ENCODE peak calls at places on chromosomes 4 and X, in eight cellular contexts. W, S, T, A, I, H, X and E are unnamed samples.

GRCh38 chrX:150704030-150704613 is 10.9 kb downstream of the MTMR1 start:
- DNase-seq in X (no peak), T (no peak), W (no peak), A (no peak), S (no peak), H (no peak), I (peak), E (peak)

GRCh38 chrX:70166601-70167590 is 10.4 kb upstream of the DGAT2L6 start:
- DNase-seq in S (no peak), I (peak), A (no peak), T (no peak), X (no peak), W (no peak), H (no peak), E (peak)

GRCh38 chrX:39144323-39144722 is 343.1 kb downstream of the MID1IP1 start:
- DNase-seq in T (no peak), I (no peak), X (no peak), A (no peak), W (no peak), H (no peak), S (no peak), E (no peak)

GRCh38 chr4:13313856-13314255 is 170.3 kb downstream of the RAB28 start:
- DNase-seq in I (no peak), X (no peak), T (no peak), A (no peak), S (no peak), W (no peak), H (no peak), E (no peak)

GRCh38 chr4:30867427-30867826 is 147.3 kb downstream of the PCDH7 start:
- DNase-seq in A (no peak), S (no peak), T (no peak), I (no peak), H (no peak), X (no peak), W (no peak), E (no peak)

GRCh38 chrX:101081257-101081656 is 2.6 kb downstream of the TMEM35A start:
- DNase-seq in S (no peak), X (no peak), W (no peak), H (no peak), I (no peak), A (no peak), T (no peak), E (no peak)

GRCh38 chr4:182928061-182928460 is 10.9 kb upstream of the DCTD start:
- DNase-seq in H (no peak), I (no peak), W (no peak), S (no peak), X (no peak), T (no peak), A (peak), E (no peak)

GRCh38 chr4:128524311-128524710 is 236.7 kb upstream of the PGRMC2 start:
- DNase-seq in H (no peak), A (no peak), S (no peak), W (no peak), X (no peak), I (peak), T (no peak), E (no peak)

GRCh38 chrX:154824638-154825037 is 9.8 kb downstream of the SMIM9 start:
- DNase-seq in W (no peak), S (no peak), H (no peak), T (no peak), X (no peak), I (no peak), A (no peak), E (no peak)

GRCh38 chr4:126180642-126181041 is 865.9 kb downstream of the FAT4 start:
- DNase-seq in A (no peak), H (no peak), W (no peak), S (no peak), X (no peak), I (no peak), T (no peak), E (no peak)

GRCh38 chr4:186304816-186305520 is 39.0 kb downstream of the F11 start:
- DNase-seq in S (no peak), W (no peak), X (no peak), T (no peak), A (no peak), H (no peak), I (peak), E (no peak)

GRCh38 chr4:25283948-25284347 is 28.6 kb upstream of the ZCCHC4 start:
- DNase-seq in W (no peak), S (no peak), H (no peak), A (no peak), I (no peak), T (no peak), X (no peak), E (no peak)

DNA sequence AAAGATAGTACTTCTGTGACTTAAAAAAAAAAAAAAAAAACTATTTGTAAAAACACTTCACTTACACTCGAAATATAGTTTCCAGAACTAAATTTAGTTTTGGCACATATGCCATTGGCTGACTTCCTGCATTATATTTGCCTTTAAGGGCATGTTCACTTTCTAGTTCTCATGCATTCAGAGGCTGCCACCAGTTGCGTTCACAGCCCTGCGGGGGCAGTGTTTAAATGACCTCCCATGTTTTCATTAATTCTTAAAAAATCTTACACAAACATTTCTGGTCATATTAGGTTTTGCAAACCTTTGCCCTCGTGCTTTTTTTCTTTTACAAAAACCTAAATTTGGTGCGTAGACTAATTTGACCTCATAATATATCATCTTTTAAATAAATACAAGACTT is 12.5 kb upstream of the ARHGAP6 start:
- DNase-seq in I (no peak), H (no peak), X (no peak), T (no peak), A (no peak), W (peak), S (no peak), E (no peak)
- TF ChIP-seq CTCF in I (peak), H (peak), X (no peak), T (peak), A (peak), W (peak), S (no peak), E (peak)

GRCh38 chr4:1408418-1408817 is 2.2 kb upstream of the NKX1-1 start:
- DNase-seq in S (peak), H (no peak), I (no peak), X (no peak), A (peak), W (no peak), T (peak), E (no peak)
- TF ChIP-seq CTCF in S (no peak), H (no peak), I (no peak), X (no peak), A (peak), W (no peak), T (no peak), E (no peak)

DNA sequence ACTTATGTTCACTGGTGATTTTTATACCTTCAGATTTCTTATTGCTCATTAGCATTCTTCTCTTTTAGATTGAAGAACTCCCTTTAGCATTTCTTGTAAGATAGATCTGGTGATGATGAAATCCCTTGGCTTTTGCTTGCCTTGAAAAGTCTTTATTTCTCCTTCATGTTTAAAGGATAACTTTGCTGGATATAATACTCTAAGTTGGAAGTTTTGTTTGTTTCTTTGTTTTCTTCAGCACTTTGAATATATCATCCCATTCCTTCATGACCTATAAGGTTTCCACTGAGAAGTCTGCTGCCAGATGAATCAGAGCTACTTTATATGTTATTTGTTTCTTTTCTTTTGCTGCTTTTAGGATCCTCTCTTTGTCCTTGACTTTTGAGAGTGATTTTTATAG is 18.5 kb downstream of the CC2D2A start:
- DNase-seq in A (no peak), T (no peak), W (no peak), I (peak), S (no peak), H (no peak), X (no peak), E (no peak)
- TF ChIP-seq CTCF in A (no peak), T (no peak), W (no peak), I (no peak), S (no peak), H (no peak), X (no peak), E (no peak)

DNA sequence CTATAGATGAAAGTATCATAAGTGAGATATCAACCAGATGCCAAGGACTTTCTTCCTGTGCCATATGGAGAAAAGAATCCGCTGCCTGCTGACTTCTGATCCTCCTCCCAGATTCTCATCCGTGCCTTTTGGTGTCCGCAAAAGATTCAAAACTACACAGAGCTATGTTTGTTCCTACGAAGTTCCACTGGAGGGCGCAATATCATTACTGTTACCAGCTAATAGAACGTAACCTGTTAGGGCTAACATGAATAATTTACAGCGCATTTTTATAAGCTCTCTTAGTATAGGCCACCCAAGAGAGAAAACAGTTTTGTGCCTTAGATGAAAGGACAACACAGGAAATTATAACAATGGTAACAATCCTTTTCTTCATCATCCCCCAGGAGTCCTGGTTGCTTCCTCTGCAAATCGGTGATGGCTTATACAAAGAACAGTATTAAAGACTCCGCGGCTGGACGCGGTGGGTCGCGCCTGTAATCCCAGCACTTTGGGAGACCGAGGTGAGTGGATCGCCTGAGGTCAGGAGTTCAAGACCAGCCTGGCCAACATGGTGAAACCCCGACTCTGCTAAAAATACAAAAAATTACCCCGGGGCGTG is 22.8 kb upstream of the CENPVL3 start:
- DNase-seq in X (no peak), I (peak), S (no peak), A (peak), T (peak), W (peak), H (no peak), E (peak)
- TF ChIP-seq CTCF in X (no peak), I (peak), S (no peak), A (peak), T (peak), W (peak), H (peak), E (peak)

GRCh38 chr4:119542575-119542974 is 86.0 kb downstream of the PDE5A start:
- DNase-seq in S (no peak), I (no peak), X (no peak), A (no peak), W (no peak), H (no peak), T (no peak), E (no peak)

GRCh38 chr4:119532319-119532718 is 96.3 kb downstream of the PDE5A start:
- DNase-seq in X (no peak), W (no peak), T (no peak), A (no peak), S (no peak), H (no peak), I (no peak), E (no peak)

GRCh38 chr4:119536572-119537528 is 91.8 kb downstream of the PDE5A start:
- DNase-seq in A (no peak), S (no peak), I (peak), W (no peak), X (no peak), H (no peak), T (no peak), E (no peak)

GRCh38 chr4:119540249-119540648 is 88.4 kb downstream of the PDE5A start:
- DNase-seq in T (no peak), X (no peak), S (no peak), I (no peak), A (no peak), H (no peak), W (no peak), E (no peak)

GRCh38 chr4:119537586-119537985 is 91.0 kb downstream of the PDE5A start:
- DNase-seq in X (no peak), S (no peak), W (no peak), I (no peak), T (no peak), A (no peak), H (no peak), E (no peak)
- TF ChIP-seq CTCF in X (no peak), S (no peak), W (no peak), I (no peak), T (no peak), A (no peak), H (no peak), E (no peak)

DNA sequence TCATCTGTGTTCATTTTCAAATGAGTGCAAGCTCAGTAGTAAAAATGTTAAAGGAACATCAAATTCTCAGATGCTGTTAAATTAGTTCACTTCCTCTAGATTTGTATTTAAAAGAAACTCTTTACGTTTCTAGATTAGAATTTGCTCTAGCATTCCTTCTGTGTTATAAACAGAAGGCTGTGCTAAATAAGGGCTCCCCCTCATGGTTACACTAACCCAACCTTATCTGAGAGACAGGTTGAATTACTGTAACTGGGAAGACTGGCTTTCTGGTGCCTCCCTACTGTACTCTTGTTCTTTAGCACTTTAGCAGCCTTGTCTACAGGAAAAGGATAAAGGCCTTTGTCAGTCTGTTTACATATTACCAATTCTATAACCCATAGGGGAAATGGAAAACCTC is 56.8 kb downstream of the RXFP1 start:
- DNase-seq in T (no peak), H (no peak), A (no peak), X (no peak), W (peak), S (no peak), I (peak), E (no peak)
- TF ChIP-seq CTCF in T (no peak), H (peak), A (peak), X (no peak), W (peak), S (no peak), I (peak), E (no peak)

GRCh38 chrX:87728024-87728423 is 210.4 kb downstream of the KLHL4 start:
- DNase-seq in X (no peak), H (no peak), S (no peak), A (no peak), T (no peak), W (no peak), I (no peak), E (no peak)

GRCh38 chrX:87736576-87736975 is 219.0 kb downstream of the KLHL4 start:
- DNase-seq in W (no peak), I (no peak), S (no peak), A (no peak), H (no peak), X (no peak), T (no peak), E (no peak)

GRCh38 chrX:87727615-87728014 is 210.0 kb downstream of the KLHL4 start:
- DNase-seq in H (no peak), W (no peak), T (no peak), X (no peak), I (no peak), A (no peak), S (no peak), E (no peak)

GRCh38 chrX:87728459-87728858 is 210.9 kb downstream of the KLHL4 start:
- DNase-seq in T (no peak), H (no peak), X (no peak), S (no peak), A (no peak), W (no peak), I (no peak), E (no peak)

GRCh38 chrX:87732133-87732532 is 214.5 kb downstream of the KLHL4 start:
- DNase-seq in I (no peak), H (no peak), X (no peak), W (peak), S (no peak), T (no peak), A (no peak), E (no peak)
- TF ChIP-seq CTCF in I (no peak), H (no peak), X (no peak), W (no peak), S (no peak), T (no peak), A (peak), E (no peak)